ENCODE peak calls at places on chromosomes 7 and 10, in eight cellular contexts. L is CD4-positive, alpha-beta T cell; X is neuronal stem cell; G is dorsolateral prefrontal cortex; P is body of pancreas; S is mammary epithelial cell; D is mesendoderm; O is left ventricle myocardium inferior. U is an unnamed sample.

GRCh38 chr10:59833810-59834209 is 72.5 kb downstream of the CCDC6 start:
- DNase-seq in L (no peak), X (no peak), G (no peak), P (no peak), S (no peak), D (no peak), O (no peak), U (no peak)

GRCh38 chr10:12067336-12067735 is 1.4 kb upstream of the DHTKD1 start:
- DNase-seq in L (no peak), X (no peak), G (no peak), P (no peak), S (peak), D (no peak), O (no peak), U (peak)

GRCh38 chr10:7551891-7552731 is 114.7 kb downstream of the ITIH5 start:
- DNase-seq in L (no peak), X (peak), G (no peak), P (peak), S (no peak), D (peak), O (peak), U (no peak)

GRCh38 chr7:49931627-49932026 is 158.2 kb downstream of the VWC2 start:
- DNase-seq in L (no peak), X (no peak), G (no peak), P (no peak), S (no peak), D (peak), O (no peak), U (no peak)

GRCh38 chr7:96321670-96322372 is at the start of gene SLC25A13:
- DNase-seq in L (peak), X (peak), G (peak), P (peak), S (peak), D (peak), O (peak), U (no peak)

GRCh38 chr7:106063692-106064091 is 48.4 kb downstream of the SYPL1 start:
- DNase-seq in L (no peak), X (no peak), G (no peak), P (no peak), S (no peak), D (no peak), O (no peak), U (no peak)

GRCh38 chr10:95394161-95394880 is 103.5 kb upstream of the PDLIM1 start:
- DNase-seq in L (no peak), X (no peak), G (no peak), P (no peak), S (peak), D (peak), O (no peak), U (peak)

GRCh38 chr7:86745019-86745745 is 101.5 kb downstream of the GRM3 start:
- DNase-seq in L (no peak), X (no peak), G (no peak), P (peak), S (no peak), D (peak), O (no peak), U (no peak)

GRCh38 chr7:139646566-139646965 is 123.1 kb downstream of the CLEC2L start:
- DNase-seq in L (no peak), X (no peak), G (no peak), P (no peak), S (no peak), D (no peak), O (no peak), U (no peak)

GRCh38 chr10:125038637-125039036 is 96.7 kb downstream of the ZRANB1 start:
- DNase-seq in L (no peak), X (no peak), G (peak), P (peak), S (no peak), D (peak), O (peak), U (no peak)

GRCh38 chr7:44286182-44286617 is 39.2 kb downstream of the CAMK2B start:
- DNase-seq in L (no peak), X (no peak), G (peak), P (peak), S (no peak), D (peak), O (peak), U (no peak)

GRCh38 chr7:134108803-134109202 is 18.3 kb upstream of the LRGUK start:
- DNase-seq in L (no peak), X (no peak), G (no peak), P (no peak), S (no peak), D (no peak), O (no peak), U (no peak)

GRCh38 chr7:80150621-80151273 is 16.1 kb downstream of the GNAI1 start:
- DNase-seq in L (no peak), X (no peak), G (no peak), P (no peak), S (peak), D (peak), O (no peak), U (peak)

GRCh38 chr10:112510384-112510783 is 63.4 kb downstream of the VTI1A start:
- DNase-seq in L (no peak), X (no peak), G (no peak), P (no peak), S (no peak), D (no peak), O (no peak), U (no peak)

GRCh38 chr10:132422931-132423813 is 26.2 kb downstream of the PWWP2B start:
- DNase-seq in L (no peak), X (no peak), G (no peak), P (no peak), S (no peak), D (no peak), O (no peak), U (no peak)

GRCh38 chr10:86179143-86179505 is 187.5 kb downstream of the GRID1 start:
- DNase-seq in L (no peak), X (no peak), G (no peak), P (no peak), S (no peak), D (no peak), O (no peak), U (no peak)

DNA sequence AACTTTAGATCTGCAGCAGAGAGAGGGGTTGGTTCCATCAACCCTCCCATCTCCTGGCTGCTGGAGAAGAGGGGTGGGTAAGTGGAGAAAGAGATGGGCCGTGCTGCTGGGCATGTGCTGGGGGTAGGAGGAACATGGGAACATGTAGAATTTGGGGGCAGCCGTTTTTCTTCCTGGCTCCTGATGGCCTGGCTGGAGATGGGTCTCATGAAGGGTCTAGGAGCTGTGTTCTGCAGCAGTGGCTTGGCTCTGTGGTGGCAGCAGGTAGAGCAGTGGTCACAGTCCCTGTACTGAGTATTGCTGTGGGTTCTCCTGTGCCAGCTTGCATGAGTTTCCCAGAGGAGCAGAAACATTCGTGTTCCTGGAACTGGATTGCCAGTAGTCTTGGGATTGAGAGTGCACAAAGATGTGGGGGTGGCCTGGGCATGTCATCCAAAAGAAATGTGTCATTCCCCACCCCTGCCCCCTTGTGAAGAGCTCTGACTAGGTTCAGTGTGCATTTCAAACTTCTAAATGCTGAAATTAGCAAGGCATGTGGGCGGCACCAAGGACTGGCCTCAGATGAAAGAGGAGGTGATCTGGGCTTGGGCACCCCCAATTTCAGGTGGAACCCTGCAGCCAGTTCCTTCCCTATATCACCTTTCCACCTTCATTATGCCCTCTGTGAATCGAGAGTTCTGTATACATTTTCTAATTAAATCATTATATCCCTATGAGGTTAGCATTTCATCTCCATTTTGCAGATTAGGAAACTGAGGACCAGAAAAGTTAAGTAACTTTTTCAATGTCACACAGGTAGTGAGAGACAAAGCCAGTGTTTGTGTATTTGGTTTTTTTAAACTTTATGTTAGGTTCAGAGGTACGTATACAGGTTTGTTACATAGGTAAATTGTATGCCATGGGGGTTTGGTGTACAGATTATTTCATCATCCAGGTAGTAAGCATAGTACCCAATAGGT is 2.1 kb downstream of the CHST3 start:
- DNase-seq in L (no peak), X (no peak), G (no peak), P (no peak), S (peak), D (peak), O (no peak), U (no peak)
- H3K27ac ChIP-seq in L (no peak), X (no peak), G (peak), P (peak), S (peak), D (no peak), O (peak), U (peak)

GRCh38 chr7:21767300-21767900 is 178.3 kb downstream of the CDCA7L start:
- DNase-seq in L (no peak), X (peak), G (no peak), P (peak), S (peak), D (peak), O (no peak), U (peak)
- H3K27ac ChIP-seq in L (no peak), X (no peak), G (no peak), P (no peak), S (no peak), D (no peak), O (no peak), U (no peak)

DNA sequence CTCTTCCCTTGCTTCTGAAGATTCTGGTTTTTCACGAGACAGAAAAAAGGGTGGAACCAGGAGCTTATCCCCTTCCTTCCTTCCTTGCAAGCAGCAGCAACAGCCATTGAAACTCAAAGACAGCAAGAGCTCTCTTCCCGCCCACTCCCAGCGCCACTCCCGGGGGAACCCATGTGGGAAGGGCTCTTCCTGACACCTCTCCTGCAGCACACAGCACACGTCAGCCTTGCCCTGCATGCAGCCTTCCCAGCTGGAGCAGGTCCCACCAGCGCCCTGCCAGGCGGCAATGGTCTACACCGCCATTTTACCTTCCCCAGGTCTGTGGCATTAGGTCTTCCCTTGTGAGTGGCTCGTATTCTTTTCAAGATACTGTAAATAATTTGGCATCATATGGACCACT is 161.8 kb downstream of the MGMT start:
- DNase-seq in L (no peak), X (no peak), G (no peak), P (no peak), S (no peak), D (no peak), O (no peak), U (no peak)
- H3K27ac ChIP-seq in L (no peak), X (no peak), G (no peak), P (no peak), S (no peak), D (no peak), O (peak), U (no peak)

GRCh38 chr10:22633106-22633505 is 81.3 kb downstream of the PIP4K2A start:
- DNase-seq in L (no peak), X (no peak), G (no peak), P (no peak), S (no peak), D (no peak), O (no peak), U (no peak)

GRCh38 chr10:22630229-22631174 is 83.9 kb downstream of the PIP4K2A start:
- DNase-seq in L (no peak), X (no peak), G (no peak), P (no peak), S (peak), D (peak), O (no peak), U (no peak)

GRCh38 chr10:22631185-22631584 is 83.2 kb downstream of the PIP4K2A start:
- DNase-seq in L (no peak), X (no peak), G (no peak), P (no peak), S (no peak), D (no peak), O (no peak), U (no peak)

GRCh38 chr10:22633528-22633927 is 80.8 kb downstream of the PIP4K2A start:
- DNase-seq in L (no peak), X (no peak), G (no peak), P (no peak), S (no peak), D (no peak), O (no peak), U (no peak)

GRCh38 chr10:22631646-22632278 is 82.6 kb downstream of the PIP4K2A start:
- DNase-seq in L (no peak), X (no peak), G (peak), P (no peak), S (no peak), D (no peak), O (no peak), U (no peak)
- H3K27ac ChIP-seq in L (peak), X (no peak), G (peak), P (no peak), S (no peak), D (no peak), O (peak), U (no peak)

GRCh38 chr10:3781458-3782098 is 3.4 kb downstream of the KLF6 start:
- DNase-seq in L (no peak), X (no peak), G (no peak), P (peak), S (peak), D (peak), O (peak), U (no peak)

GRCh38 chr10:3780766-3781457 is 4.1 kb downstream of the KLF6 start:
- DNase-seq in L (no peak), X (no peak), G (no peak), P (peak), S (peak), D (peak), O (no peak), U (no peak)

GRCh38 chr10:3778708-3779108 is 6.3 kb downstream of the KLF6 start:
- DNase-seq in L (no peak), X (no peak), G (no peak), P (no peak), S (no peak), D (no peak), O (no peak), U (no peak)

GRCh38 chr10:3779146-3779707 is 5.8 kb downstream of the KLF6 start:
- DNase-seq in L (no peak), X (no peak), G (no peak), P (peak), S (peak), D (no peak), O (no peak), U (no peak)

DNA sequence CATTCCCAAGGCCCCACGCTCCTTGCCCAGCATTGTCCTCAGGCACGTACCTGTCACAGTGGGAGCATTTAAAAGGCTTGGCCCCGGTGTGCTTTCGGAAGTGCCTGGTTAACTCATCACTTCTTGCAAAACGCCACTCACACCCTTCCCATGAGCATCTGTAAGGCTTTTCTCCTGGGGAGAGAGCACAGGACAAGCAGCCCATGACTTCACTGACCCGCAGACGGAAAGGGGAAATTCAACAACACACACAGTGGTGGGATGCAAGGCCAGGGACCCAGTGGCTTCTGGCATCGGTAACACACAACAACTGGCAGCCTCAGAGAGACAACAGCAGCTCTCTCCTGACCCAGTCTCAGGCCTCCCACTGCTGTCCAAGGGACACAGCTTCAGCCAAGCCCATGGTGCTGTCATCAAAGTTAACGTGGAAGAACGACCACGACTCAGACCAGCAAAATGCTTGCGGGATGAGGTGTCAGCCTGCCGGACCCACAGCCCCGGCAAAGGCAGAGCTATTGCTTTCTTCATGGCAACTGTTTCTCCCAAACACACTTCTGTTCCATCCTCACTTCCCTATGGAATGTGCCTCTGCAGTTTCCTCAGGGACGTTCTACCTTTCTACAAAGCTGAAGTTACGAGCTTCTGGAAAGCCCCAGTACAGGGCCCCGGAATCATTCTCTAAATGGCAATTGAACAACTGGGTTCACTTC is 4.8 kb downstream of the KLF6 start:
- DNase-seq in L (no peak), X (no peak), G (no peak), P (peak), S (peak), D (peak), O (no peak), U (no peak)
- H3K27ac ChIP-seq in L (peak), X (no peak), G (peak), P (peak), S (peak), D (peak), O (peak), U (peak)

DNA sequence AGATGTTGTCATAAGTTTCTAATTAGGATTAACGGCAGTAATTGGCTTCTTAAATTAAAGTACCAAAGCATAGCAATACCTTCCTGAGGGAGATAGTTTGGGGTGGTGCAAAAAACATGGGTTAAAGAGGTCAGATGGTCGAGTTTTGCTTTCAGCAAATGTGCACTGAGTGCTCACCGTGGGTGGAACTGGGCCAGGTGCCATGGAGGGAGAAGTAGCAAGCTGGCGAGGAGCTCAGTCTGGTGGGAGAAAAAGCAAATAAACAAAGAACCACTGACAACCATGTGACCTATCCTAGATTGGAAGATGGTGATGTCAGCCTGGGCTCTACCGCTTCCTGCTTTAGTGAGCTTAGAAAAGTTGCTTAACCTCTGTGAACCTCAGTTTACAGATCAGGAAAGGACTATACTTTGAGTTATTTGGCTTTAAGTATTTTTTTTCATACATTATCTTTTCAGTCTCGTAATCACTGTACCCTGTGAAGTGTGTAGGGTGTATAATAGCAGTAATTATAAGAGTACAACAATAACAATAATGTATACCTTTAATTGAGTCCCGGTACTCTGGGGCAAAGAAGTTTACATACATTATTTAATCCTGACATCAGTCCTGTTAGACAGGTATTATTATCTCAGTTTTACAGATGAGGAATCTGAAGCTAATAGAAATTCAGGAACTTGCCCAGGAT is 69.0 kb upstream of the PDCD4 start:
- DNase-seq in L (no peak), X (no peak), G (peak), P (peak), S (peak), D (peak), O (peak), U (peak)
- H3K27ac ChIP-seq in L (peak), X (no peak), G (peak), P (peak), S (no peak), D (no peak), O (peak), U (peak)

GRCh38 chr10:110216942-110217341 is 9.5 kb downstream of the MXI1 start:
- DNase-seq in L (no peak), X (no peak), G (no peak), P (no peak), S (no peak), D (no peak), O (no peak), U (no peak)
- H3K27ac ChIP-seq in L (no peak), X (no peak), G (peak), P (peak), S (no peak), D (no peak), O (peak), U (no peak)

GRCh38 chr7:84194484-84195260 is at the start of gene SEMA3A:
- DNase-seq in L (no peak), X (peak), G (peak), P (peak), S (peak), D (peak), O (no peak), U (peak)
- H3K27ac ChIP-seq in L (no peak), X (peak), G (peak), P (no peak), S (peak), D (peak), O (no peak), U (peak)

DNA sequence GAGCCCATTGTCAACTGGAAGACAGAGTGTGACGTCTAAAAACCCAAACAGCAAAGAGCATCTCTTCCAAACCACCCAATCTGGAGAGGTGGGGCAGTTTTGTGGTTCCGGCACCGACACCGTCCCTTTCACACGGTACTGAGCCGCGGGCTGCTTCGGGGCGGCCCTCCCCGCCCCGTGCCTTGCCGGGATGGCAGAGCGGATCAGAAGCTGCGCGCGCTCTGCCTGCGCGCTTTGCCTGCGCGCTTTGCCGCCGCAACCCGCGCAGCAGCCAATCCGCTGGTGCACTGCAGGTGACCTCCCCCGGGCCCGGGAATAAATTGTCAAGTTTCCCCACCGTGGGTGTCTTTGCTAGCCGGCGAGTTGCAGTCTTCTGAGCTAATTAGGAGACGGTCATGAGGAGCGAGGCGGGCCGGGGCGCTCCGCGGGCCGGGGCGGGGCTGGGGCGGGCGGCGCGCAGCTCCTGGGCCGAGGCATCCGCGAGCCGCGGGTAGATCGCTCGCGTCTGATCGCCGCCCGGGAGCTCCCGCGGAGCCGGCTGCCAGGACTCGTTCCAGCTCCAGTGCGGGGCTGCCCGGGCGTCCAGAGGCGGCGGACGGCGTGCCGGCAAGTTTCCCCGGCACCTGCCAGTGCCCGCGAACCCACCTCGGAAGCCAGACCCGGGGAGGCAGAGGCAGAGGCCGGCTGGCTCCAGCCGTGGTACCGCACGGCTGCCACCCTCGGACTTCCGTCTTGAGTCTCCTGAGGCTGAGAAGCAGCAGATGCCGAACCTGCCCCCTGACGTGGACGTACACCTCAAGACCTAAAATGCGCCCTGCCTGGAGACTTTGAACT is 536.0 kb upstream of the GALNT17 start:
- DNase-seq in L (no peak), X (no peak), G (no peak), P (peak), S (peak), D (peak), O (no peak), U (no peak)
- H3K27ac ChIP-seq in L (no peak), X (no peak), G (no peak), P (no peak), S (peak), D (no peak), O (no peak), U (no peak)